ENCODE peak calls at places on chromosome 9, in seven cellular contexts. U, I, G, Z, P, Q and J are unnamed samples.

GRCh38 chr9:14270358-14271077 is 43.4 kb downstream of the NFIB start:
- DNase-seq in I (no peak), Q (no peak), P (no peak), U (no peak), Z (peak; percentile 75), G (no peak), J (no peak)

GRCh38 chr9:78595200-78595945 is 298.4 kb downstream of the PSAT1 start:
- DNase-seq in Q (no peak), P (no peak), Z (no peak), U (no peak), I (no peak), G (no peak), J (no peak)

GRCh38 chr9:12640021-12640587 is 53.1 kb upstream of the TYRP1 start:
- DNase-seq in Q (no peak), Z (no peak), U (no peak), P (peak; percentile 27), I (no peak), G (peak; percentile 26), J (no peak)

GRCh38 chr9:8266861-8267260 is 467.3 kb upstream of the DMAC1 start:
- DNase-seq in I (no peak), G (no peak), U (no peak), P (no peak), Q (no peak), Z (no peak), J (no peak)

GRCh38 chr9:134412298-134412711 is 86.0 kb downstream of the RXRA start:
- DNase-seq in P (no peak), Q (no peak), Z (no peak), U (peak; percentile 60), I (no peak), G (no peak), J (no peak)

GRCh38 chr9:136713555-136713949 is 1.2 kb downstream of the DIPK1B start:
- DNase-seq in U (no peak), Z (no peak), G (no peak), P (no peak), I (no peak), Q (no peak), J (no peak)

GRCh38 chr9:113957778-113958430 is 81.8 kb downstream of the ZNF618 start:
- DNase-seq in Z (no peak), G (no peak), U (no peak), P (no peak), Q (no peak), I (peak; percentile 27), J (no peak)

GRCh38 chr9:32251539-32251938 is 132.9 kb upstream of the ACO1 start:
- DNase-seq in P (peak; percentile 80), Z (peak; percentile 64), I (peak; percentile 38), G (peak; percentile 24), U (peak; percentile 61), Q (no peak), J (peak; percentile 41)

GRCh38 chr9:107612136-107612535 is 122.6 kb upstream of the KLF4 start:
- DNase-seq in Q (no peak), G (no peak), P (no peak), Z (peak; percentile 92), U (no peak), I (no peak), J (peak; percentile 29)

GRCh38 chr9:138007566-138008080 is 130.0 kb downstream of the CACNA1B start:
- DNase-seq in I (no peak), P (no peak), Z (peak; percentile 50), Q (peak; percentile 37), G (no peak), U (no peak), J (peak; percentile 21)

GRCh38 chr9:13688223-13688989 is 408.9 kb upstream of the MPDZ start:
- DNase-seq in I (no peak), G (no peak), P (no peak), U (peak; percentile 49), Q (no peak), Z (no peak), J (no peak)

GRCh38 chr9:116380496-116380995 is 227.0 kb downstream of the PAPPA start:
- DNase-seq in I (no peak), P (no peak), Z (no peak), U (no peak), G (no peak), Q (no peak), J (no peak)

GRCh38 chr9:116394753-116395408 is 241.3 kb downstream of the PAPPA start:
- DNase-seq in Z (no peak), Q (no peak), U (no peak), I (no peak), G (no peak), P (no peak), J (no peak)

GRCh38 chr9:97567894-97568202 is 65.3 kb downstream of the TSTD2 start:
- DNase-seq in I (no peak), G (no peak), Q (no peak), P (no peak), U (peak; percentile 3), Z (no peak), J (no peak)

GRCh38 chr9:96071245-96072124 is 196.0 kb downstream of the ERCC6L2 start:
- DNase-seq in G (peak; percentile 16), P (peak; percentile 16), Q (no peak), Z (no peak), I (no peak), U (peak; percentile 60), J (no peak)

GRCh38 chr9:116090030-116090770 is 63.4 kb upstream of the PAPPA start:
- DNase-seq in G (no peak), U (no peak), Z (no peak), I (no peak), Q (no peak), P (no peak), J (no peak)

GRCh38 chr9:25990376-25990775 is 312.1 kb upstream of the TUSC1 start:
- DNase-seq in Z (no peak), U (no peak), Q (no peak), P (no peak), I (no peak), G (no peak), J (no peak)

GRCh38 chr9:137439158-137439714 is 1.9 kb downstream of the ENTPD8 start:
- DNase-seq in U (no peak), Q (no peak), I (no peak), P (no peak), Z (no peak), G (no peak), J (no peak)

GRCh38 chr9:94610181-94610591 is 16.6 kb upstream of the FBP2 start:
- DNase-seq in P (no peak), Z (no peak), U (no peak), Q (no peak), G (no peak), I (no peak), J (no peak)

GRCh38 chr9:133088146-133088750 is 26.5 kb downstream of the CEL start:
- DNase-seq in P (no peak), G (no peak), Z (no peak), U (no peak), Q (no peak), I (no peak), J (no peak)

GRCh38 chr9:90065001-90065400 is 460.2 kb downstream of the GADD45G start:
- DNase-seq in I (no peak), P (no peak), Z (no peak), G (no peak), U (no peak), Q (no peak), J (no peak)

GRCh38 chr9:127919253-127919815 is 2.5 kb upstream of the ST6GALNAC4 start:
- DNase-seq in G (peak; percentile 99), P (peak; percentile 87), Z (peak; percentile 96), U (no peak), I (peak; percentile 86), Q (peak; percentile 88), J (peak; percentile 83)
- TF ChIP-seq POLR2AphosphoS5 in G (peak; percentile 70), P (no peak), Z (peak; percentile 82), U (no peak), I (peak; percentile 45), Q (peak; percentile 88), J (no peak)

DNA sequence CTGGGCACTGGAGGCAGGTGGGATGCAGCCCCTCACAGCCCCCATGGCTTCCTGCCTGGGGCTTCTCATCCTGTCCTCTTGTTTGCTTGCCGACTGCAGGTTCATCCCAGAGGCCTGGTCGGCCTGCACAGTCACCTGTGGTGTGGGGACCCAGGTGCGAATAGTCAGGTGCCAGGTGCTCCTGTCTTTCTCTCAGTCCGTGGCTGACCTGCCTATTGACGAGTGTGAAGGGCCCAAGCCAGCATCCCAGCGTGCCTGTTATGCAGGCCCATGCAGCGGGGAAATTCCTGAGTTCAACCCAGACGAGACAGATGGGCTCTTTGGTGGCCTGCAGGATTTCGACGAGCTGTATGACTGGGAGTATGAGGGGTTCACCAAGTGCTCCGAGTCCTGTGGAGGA is 232.7 kb downstream of the ADAMTSL1 start:
- DNase-seq in U (no peak), G (no peak), I (no peak), Q (no peak), Z (no peak), P (no peak), J (no peak)
- H3K4me3 ChIP-seq in U (no peak overlapping the region), G (no peak overlapping the region), I (no peak overlapping the region), Q (no peak overlapping the region), Z (no peak overlapping the region), P (no peak overlapping the region), J (no peak overlapping the region)

GRCh38 chr9:93540305-93540704 is 36.1 kb upstream of the PHF2 start:
- DNase-seq in U (no peak), Z (no peak), G (no peak), Q (no peak), I (no peak), P (no peak), J (no peak)

GRCh38 chr9:93541581-93542349 is 34.6 kb upstream of the PHF2 start:
- DNase-seq in I (no peak), G (no peak), P (no peak), Q (no peak), U (no peak), Z (no peak), J (no peak)

GRCh38 chr9:93541005-93541404 is 35.4 kb upstream of the PHF2 start:
- DNase-seq in U (no peak), I (no peak), Z (no peak), Q (no peak), P (no peak), G (no peak), J (no peak)

GRCh38 chr9:93543117-93543516 is 33.3 kb upstream of the PHF2 start:
- DNase-seq in Z (no peak), G (no peak), I (no peak), P (no peak), U (no peak), Q (no peak), J (no peak)
- H3K36me3 ChIP-seq in Z (peaks cover 55% of the 10 kb centered on the region), G (peaks cover 12% of the 10 kb centered on the region), I (no peaks in the 10 kb centered on the region), P (peaks cover 64% of the 10 kb centered on the region), U (peaks cover 8% of the 10 kb centered on the region), Q (no peaks in the 10 kb centered on the region), J (peaks cover 75% of the 10 kb centered on the region)

DNA sequence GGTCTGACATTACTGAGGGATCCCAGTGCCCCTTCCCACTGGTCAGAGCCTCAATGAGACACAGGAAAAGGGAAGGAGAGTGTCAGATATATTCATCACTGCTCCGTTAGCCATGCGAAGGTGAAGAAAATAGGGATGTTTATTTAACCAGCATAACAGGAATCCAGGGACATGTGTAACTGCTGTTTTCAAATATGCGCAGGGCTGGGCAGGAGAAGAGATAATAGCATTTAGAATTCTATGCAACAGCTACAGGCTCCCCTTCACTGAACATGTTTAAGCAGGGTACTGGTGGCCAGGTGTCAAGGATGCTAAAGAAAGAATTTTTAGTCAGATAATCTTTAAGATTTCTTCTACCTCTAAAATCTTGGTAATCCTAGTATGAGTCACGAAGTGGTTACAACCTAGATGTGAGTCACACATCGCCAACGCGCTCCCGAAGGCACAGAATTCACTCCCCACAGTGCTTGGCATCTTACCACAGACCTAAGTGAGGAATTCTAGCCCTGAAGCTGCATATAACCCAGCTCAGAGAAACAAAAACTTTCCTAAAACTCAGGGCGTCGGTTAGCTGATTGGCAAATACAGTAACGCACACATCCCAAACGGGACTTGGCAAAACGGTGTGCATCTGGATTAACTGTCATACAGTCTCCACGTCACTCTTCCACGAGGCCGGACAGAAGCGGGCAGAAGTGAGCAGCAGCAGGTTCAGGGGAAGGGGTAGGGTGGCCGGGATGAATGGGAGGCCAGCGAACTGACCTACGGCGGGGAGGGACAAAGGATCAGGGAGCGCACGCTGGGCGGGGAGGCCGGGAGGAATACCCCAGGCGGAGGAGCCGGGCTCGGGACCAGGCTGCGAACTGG is 1.1 kb downstream of the CTNNAL1 start:
- DNase-seq in Z (peak; percentile 85), G (peak; percentile 85), P (peak; percentile 47), I (peak; percentile 54), Q (peak; percentile 58), U (no peak), J (peak; percentile 57)
- TF ChIP-seq POLR2AphosphoS5 in Z (peak; percentile 70), G (peak; percentile 45), P (no peak), I (no peak), Q (no peak), U (peak; percentile 43), J (peak; percentile 51)